ENCODE peak calls at places on chromosomes 7 and 10, in five cellular contexts. One of them, this sample, is unnamed.

GRCh38 chr10:89163265-89163995 is 43.7 kb downstream of the CH25H start:
- DNase-seq in HCT116: no peak
- DNase-seq in HepG2: no peak
- DNase-seq in transverse colon: peak; percentile 41
- DNase-seq in breast epithelium: peak; percentile 22
- DNase-seq in this sample: peak; percentile 27

GRCh38 chr7:77655836-77656455 is 40.3 kb upstream of the RSBN1L start:
- DNase-seq in HepG2: no peak
- DNase-seq in transverse colon: peak; percentile 51
- DNase-seq in breast epithelium: no peak
- DNase-seq in HCT116: no peak
- DNase-seq in this sample: no peak

GRCh38 chr10:86345296-86346168 is 21.1 kb downstream of the GRID1 start:
- DNase-seq in HCT116: peak; percentile 51
- DNase-seq in breast epithelium: no peak
- DNase-seq in transverse colon: no peak
- DNase-seq in HepG2: no peak
- DNase-seq in this sample: no peak

GRCh38 chr7:112665709-112666108 is 124.5 kb downstream of the TMEM168 start:
- DNase-seq in transverse colon: peak; percentile 59
- DNase-seq in breast epithelium: no peak
- DNase-seq in HCT116: no peak
- DNase-seq in HepG2: no peak
- DNase-seq in this sample: no peak

GRCh38 chr10:75417522-75417927 is 13.9 kb upstream of the LRMDA start:
- DNase-seq in HCT116: no peak
- DNase-seq in HepG2: no peak
- DNase-seq in transverse colon: no peak
- DNase-seq in breast epithelium: no peak
- DNase-seq in this sample: no peak

GRCh38 chr7:152674860-152675760 is 831 bp downstream of the XRCC2 start:
- DNase-seq in HepG2: peak; percentile 47
- DNase-seq in breast epithelium: no peak
- DNase-seq in HCT116: no peak
- DNase-seq in transverse colon: no peak
- DNase-seq in this sample: no peak

GRCh38 chr10:97673736-97674525 is 13.1 kb downstream of the AVPI1 start:
- DNase-seq in breast epithelium: no peak
- DNase-seq in transverse colon: no peak
- DNase-seq in HCT116: no peak
- DNase-seq in HepG2: no peak
- DNase-seq in this sample: no peak

GRCh38 chr7:23544913-23545354 is 13.2 kb upstream of the TRA2A start:
- DNase-seq in transverse colon: no peak
- DNase-seq in HepG2: peak; percentile 43
- DNase-seq in breast epithelium: no peak
- DNase-seq in HCT116: peak; percentile 69
- DNase-seq in this sample: no peak

GRCh38 chr7:155225516-155225915 is 72.2 kb upstream of the INSIG1 start:
- DNase-seq in HepG2: no peak
- DNase-seq in transverse colon: no peak
- DNase-seq in HCT116: no peak
- DNase-seq in breast epithelium: no peak
- DNase-seq in this sample: no peak

GRCh38 chr7:155225095-155225494 is 72.6 kb upstream of the INSIG1 start:
- DNase-seq in HCT116: no peak
- DNase-seq in breast epithelium: no peak
- DNase-seq in transverse colon: no peak
- DNase-seq in HepG2: no peak
- DNase-seq in this sample: no peak

GRCh38 chr7:155223021-155223420 is 74.7 kb upstream of the INSIG1 start:
- DNase-seq in HepG2: no peak
- DNase-seq in HCT116: no peak
- DNase-seq in breast epithelium: no peak
- DNase-seq in transverse colon: no peak
- DNase-seq in this sample: no peak

GRCh38 chr7:155223503-155223902 is 74.2 kb upstream of the INSIG1 start:
- DNase-seq in HepG2: no peak
- DNase-seq in breast epithelium: no peak
- DNase-seq in transverse colon: no peak
- DNase-seq in HCT116: no peak
- DNase-seq in this sample: no peak

GRCh38 chr7:155224116-155224811 is 73.4 kb upstream of the INSIG1 start:
- DNase-seq in breast epithelium: no peak
- DNase-seq in HepG2: no peak
- DNase-seq in HCT116: no peak
- DNase-seq in transverse colon: no peak
- DNase-seq in this sample: no peak
- TF ChIP-seq POLR2AphosphoS5 in breast epithelium: no peak
- TF ChIP-seq POLR2AphosphoS5 in HepG2: no peak
- TF ChIP-seq POLR2AphosphoS5 in HCT116: no peak
- TF ChIP-seq POLR2AphosphoS5 in transverse colon: no peak
- TF ChIP-seq POLR2AphosphoS5 in this sample: no peak

GRCh38 chr10:35640951-35641429 is 1.1 kb downstream of the FZD8 start:
- DNase-seq in HCT116: peak; percentile 31
- DNase-seq in transverse colon: peak; percentile 71
- DNase-seq in HepG2: peak; percentile 32
- DNase-seq in breast epithelium: peak; percentile 55
- DNase-seq in this sample: no peak
- TF ChIP-seq POLR2A in HCT116: no peak
- TF ChIP-seq POLR2A in transverse colon: peak; percentile 29
- TF ChIP-seq POLR2A in HepG2: no peak
- TF ChIP-seq POLR2A in breast epithelium: no peak
- TF ChIP-seq POLR2A in this sample: no peak

GRCh38 chr10:130691787-130692186 is 555.6 kb downstream of the GLRX3 start:
- DNase-seq in transverse colon: no peak
- DNase-seq in HCT116: no peak
- DNase-seq in breast epithelium: no peak
- DNase-seq in HepG2: no peak
- DNase-seq in this sample: no peak

GRCh38 chr10:130689743-130690626 is 553.8 kb downstream of the GLRX3 start:
- DNase-seq in breast epithelium: no peak
- DNase-seq in transverse colon: no peak
- DNase-seq in HCT116: no peak
- DNase-seq in HepG2: no peak
- DNase-seq in this sample: no peak

GRCh38 chr10:130687566-130687965 is 551.4 kb downstream of the GLRX3 start:
- DNase-seq in HepG2: no peak
- DNase-seq in breast epithelium: no peak
- DNase-seq in transverse colon: no peak
- DNase-seq in HCT116: no peak
- DNase-seq in this sample: no peak

GRCh38 chr10:130686680-130687300 is 550.6 kb downstream of the GLRX3 start:
- DNase-seq in HCT116: no peak
- DNase-seq in transverse colon: no peak
- DNase-seq in HepG2: peak; percentile 12
- DNase-seq in breast epithelium: no peak
- DNase-seq in this sample: no peak
- TF ChIP-seq POLR2AphosphoS5 in HCT116: no peak
- TF ChIP-seq POLR2AphosphoS5 in transverse colon: no peak
- TF ChIP-seq POLR2AphosphoS5 in HepG2: no peak
- TF ChIP-seq POLR2AphosphoS5 in breast epithelium: no peak
- TF ChIP-seq POLR2AphosphoS5 in this sample: no peak

GRCh38 chr10:24416248-24416647 is 207.3 kb downstream of the KIAA1217 start:
- DNase-seq in HCT116: no peak
- DNase-seq in transverse colon: no peak
- DNase-seq in HepG2: no peak
- DNase-seq in breast epithelium: peak; percentile 57
- DNase-seq in this sample: no peak

GRCh38 chr10:24418532-24418931 is 209.6 kb downstream of the KIAA1217 start:
- DNase-seq in HepG2: no peak
- DNase-seq in breast epithelium: no peak
- DNase-seq in HCT116: no peak
- DNase-seq in transverse colon: no peak
- DNase-seq in this sample: no peak

GRCh38 chr10:24415455-24416169 is 206.7 kb downstream of the KIAA1217 start:
- DNase-seq in HCT116: no peak
- DNase-seq in HepG2: no peak
- DNase-seq in transverse colon: peak; percentile 90
- DNase-seq in breast epithelium: peak; percentile 81
- DNase-seq in this sample: no peak

GRCh38 chr10:24417053-24417452 is 208.1 kb downstream of the KIAA1217 start:
- DNase-seq in HepG2: no peak
- DNase-seq in HCT116: no peak
- DNase-seq in breast epithelium: no peak
- DNase-seq in transverse colon: no peak
- DNase-seq in this sample: no peak

DNA sequence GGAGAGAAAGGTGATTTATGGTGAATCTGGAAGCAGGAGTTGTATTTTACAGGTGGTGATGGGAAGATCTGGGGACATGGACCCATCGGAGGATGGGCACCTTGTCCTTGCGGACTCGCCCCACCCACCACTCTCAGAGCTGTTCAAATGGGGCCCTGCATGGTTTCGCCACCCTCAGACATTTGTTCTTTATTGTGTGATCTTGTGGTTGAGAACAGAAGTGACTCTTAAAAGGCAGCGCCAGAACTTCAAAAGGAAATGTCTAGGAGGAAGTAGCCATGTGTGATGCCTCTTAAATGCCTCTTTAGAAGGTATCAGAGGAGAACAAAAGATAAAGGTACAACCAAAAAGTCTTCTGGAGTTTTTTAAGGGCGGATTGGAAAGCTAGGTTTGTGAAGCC is 205.7 kb downstream of the KIAA1217 start:
- DNase-seq in breast epithelium: no peak
- DNase-seq in HCT116: no peak
- DNase-seq in HepG2: no peak
- DNase-seq in transverse colon: no peak
- DNase-seq in this sample: no peak
- TF ChIP-seq POLR2A in breast epithelium: no peak
- TF ChIP-seq POLR2A in HCT116: no peak
- TF ChIP-seq POLR2A in HepG2: no peak
- TF ChIP-seq POLR2A in transverse colon: no peak
- TF ChIP-seq POLR2A in this sample: no peak

GRCh38 chr7:96331233-96331632 is 9.3 kb upstream of the SLC25A13 start:
- DNase-seq in transverse colon: no peak
- DNase-seq in HepG2: peak; percentile 69
- DNase-seq in breast epithelium: no peak
- DNase-seq in HCT116: no peak
- DNase-seq in this sample: no peak
- TF ChIP-seq POLR2AphosphoS5 in transverse colon: no peak
- TF ChIP-seq POLR2AphosphoS5 in HepG2: no peak
- TF ChIP-seq POLR2AphosphoS5 in breast epithelium: no peak
- TF ChIP-seq POLR2AphosphoS5 in HCT116: no peak
- TF ChIP-seq POLR2AphosphoS5 in this sample: no peak

DNA sequence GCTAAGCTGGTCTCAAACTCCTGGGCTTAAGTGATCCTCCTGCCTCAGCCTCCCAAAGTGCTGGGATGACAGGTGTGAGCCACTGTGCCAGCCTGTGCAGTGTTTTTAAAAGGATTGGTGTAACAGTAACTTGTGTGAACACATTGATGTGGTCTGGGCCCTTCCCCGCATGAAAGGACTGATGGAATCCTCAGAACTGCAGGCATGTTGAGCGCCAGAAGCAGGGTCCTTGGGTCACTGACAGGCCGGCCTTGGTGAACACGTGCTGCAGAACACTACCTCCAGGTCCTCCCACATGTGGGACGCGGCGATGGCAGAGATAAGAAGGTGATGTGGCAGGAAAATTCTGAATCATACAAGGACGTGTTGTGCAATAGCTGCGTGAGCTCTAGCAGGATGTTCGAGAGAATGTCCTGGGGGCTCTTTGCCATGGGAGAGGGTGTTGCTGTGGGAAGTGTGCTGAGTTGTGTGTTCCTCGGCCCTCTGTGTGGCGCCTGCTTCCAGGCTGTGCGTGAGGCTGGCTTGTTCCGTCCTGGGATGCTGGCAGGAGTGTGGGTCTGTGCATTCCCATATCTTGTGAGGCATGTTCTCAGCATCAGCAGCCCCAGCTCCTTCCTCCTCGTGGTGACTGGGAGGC is 68.2 kb downstream of the DNAJB6 start:
- DNase-seq in HCT116: no peak
- DNase-seq in transverse colon: no peak
- DNase-seq in HepG2: no peak
- DNase-seq in breast epithelium: peak; percentile 65
- DNase-seq in this sample: no peak
- TF ChIP-seq POLR2A in HCT116: no peak
- TF ChIP-seq POLR2A in transverse colon: no peak
- TF ChIP-seq POLR2A in HepG2: no peak
- TF ChIP-seq POLR2A in breast epithelium: no peak
- TF ChIP-seq POLR2A in this sample: no peak

GRCh38 chr10:121079226-121079625 is 228.1 kb downstream of the WDR11 start:
- DNase-seq in HepG2: no peak
- DNase-seq in transverse colon: peak; percentile 18
- DNase-seq in breast epithelium: no peak
- DNase-seq in HCT116: no peak
- DNase-seq in this sample: no peak

GRCh38 chr10:121078672-121079102 is 227.5 kb downstream of the WDR11 start:
- DNase-seq in HCT116: no peak
- DNase-seq in breast epithelium: peak; percentile 74
- DNase-seq in transverse colon: peak; percentile 41
- DNase-seq in HepG2: no peak
- DNase-seq in this sample: no peak

GRCh38 chr10:121076760-121077159 is 225.6 kb downstream of the WDR11 start:
- DNase-seq in HepG2: no peak
- DNase-seq in transverse colon: no peak
- DNase-seq in breast epithelium: no peak
- DNase-seq in HCT116: no peak
- DNase-seq in this sample: no peak

GRCh38 chr10:121078036-121078435 is 226.9 kb downstream of the WDR11 start:
- DNase-seq in HepG2: no peak
- DNase-seq in transverse colon: no peak
- DNase-seq in HCT116: no peak
- DNase-seq in breast epithelium: no peak
- DNase-seq in this sample: no peak

DNA sequence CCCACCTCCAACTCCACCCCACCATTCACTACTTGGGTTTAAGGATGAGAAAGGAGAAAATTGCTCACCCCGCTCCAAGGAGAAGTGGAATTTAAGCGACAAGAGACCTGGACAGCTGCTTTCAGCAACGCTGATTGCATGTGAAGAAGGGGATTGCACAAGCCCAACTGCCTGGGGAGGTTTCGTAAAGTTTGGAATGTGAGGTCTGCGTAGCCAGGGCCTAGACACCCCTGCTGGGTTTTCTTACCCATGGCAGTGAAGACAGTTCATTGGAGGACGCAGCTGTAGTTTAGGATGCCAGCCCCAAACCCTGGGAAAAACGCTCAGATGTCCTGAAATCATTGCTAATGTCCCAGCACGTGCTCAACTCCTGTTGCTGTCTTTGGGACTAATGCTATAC is 226.2 kb downstream of the WDR11 start:
- DNase-seq in breast epithelium: peak; percentile 62
- DNase-seq in HepG2: no peak
- DNase-seq in HCT116: no peak
- DNase-seq in transverse colon: peak; percentile 25
- DNase-seq in this sample: no peak
- TF ChIP-seq POLR2AphosphoS5 in breast epithelium: no peak
- TF ChIP-seq POLR2AphosphoS5 in HepG2: no peak
- TF ChIP-seq POLR2AphosphoS5 in HCT116: no peak
- TF ChIP-seq POLR2AphosphoS5 in transverse colon: peak; percentile 55
- TF ChIP-seq POLR2AphosphoS5 in this sample: no peak

This sample was measured in GM12892.